ENCODE peak calls at places on chromosomes 6 and 20, in nine cellular contexts. One of them, this sample, is unnamed.

GRCh38 chr6:161273356-161273751 is 507 bp downstream of the AGPAT4 start:
- DNase-seq in endothelial cell of umbilical vein: peak
- DNase-seq in IMR-90: peak
- DNase-seq in erythroblast: peak
- DNase-seq in HepG2: no peak
- DNase-seq in spleen: no peak
- DNase-seq in heart left ventricle: no peak
- DNase-seq in GM12891: no peak
- DNase-seq in GM12892: no peak
- DNase-seq in this sample: no peak

GRCh38 chr20:51767018-51767866 is 948 bp downstream of the ATP9A start:
- DNase-seq in endothelial cell of umbilical vein: peak
- DNase-seq in IMR-90: no peak
- DNase-seq in erythroblast: peak
- DNase-seq in HepG2: peak
- DNase-seq in spleen: peak
- DNase-seq in heart left ventricle: peak
- DNase-seq in GM12891: peak
- DNase-seq in GM12892: no peak
- DNase-seq in this sample: peak

GRCh38 chr6:14068133-14068532 is 49.4 kb upstream of the CD83 start:
- DNase-seq in endothelial cell of umbilical vein: peak
- DNase-seq in IMR-90: peak
- DNase-seq in erythroblast: no peak
- DNase-seq in HepG2: no peak
- DNase-seq in spleen: no peak
- DNase-seq in heart left ventricle: no peak
- DNase-seq in GM12891: no peak
- DNase-seq in GM12892: no peak
- DNase-seq in this sample: no peak

GRCh38 chr20:15658295-15658694 is 915.0 kb downstream of the KIF16B start:
- DNase-seq in endothelial cell of umbilical vein: no peak
- DNase-seq in IMR-90: no peak
- DNase-seq in erythroblast: no peak
- DNase-seq in HepG2: no peak
- DNase-seq in spleen: no peak
- DNase-seq in heart left ventricle: no peak
- DNase-seq in GM12891: no peak
- DNase-seq in GM12892: no peak
- DNase-seq in this sample: no peak

GRCh38 chr6:24859608-24860007 is 60.9 kb upstream of the ARMH2 start:
- DNase-seq in endothelial cell of umbilical vein: no peak
- DNase-seq in IMR-90: no peak
- DNase-seq in erythroblast: no peak
- DNase-seq in HepG2: no peak
- DNase-seq in spleen: no peak
- DNase-seq in heart left ventricle: no peak
- DNase-seq in GM12891: no peak
- DNase-seq in GM12892: no peak
- DNase-seq in this sample: no peak

GRCh38 chr20:38109025-38109541 is 56.0 kb downstream of the TGM2 start:
- DNase-seq in endothelial cell of umbilical vein: no peak
- DNase-seq in IMR-90: peak
- DNase-seq in erythroblast: no peak
- DNase-seq in HepG2: no peak
- DNase-seq in spleen: no peak
- DNase-seq in heart left ventricle: peak
- DNase-seq in GM12891: no peak
- DNase-seq in GM12892: no peak
- DNase-seq in this sample: peak

GRCh38 chr6:127266892-127267741 is 453 bp downstream of the RNF146 start:
- DNase-seq in endothelial cell of umbilical vein: peak
- DNase-seq in IMR-90: peak
- DNase-seq in erythroblast: peak
- DNase-seq in HepG2: no peak
- DNase-seq in spleen: peak
- DNase-seq in heart left ventricle: peak
- DNase-seq in GM12891: peak
- DNase-seq in GM12892: peak
- DNase-seq in this sample: peak

GRCh38 chr6:138086573-138087196 is 20.5 kb downstream of the PERP start:
- DNase-seq in endothelial cell of umbilical vein: no peak
- DNase-seq in IMR-90: peak
- DNase-seq in erythroblast: no peak
- DNase-seq in HepG2: peak
- DNase-seq in spleen: no peak
- DNase-seq in heart left ventricle: no peak
- DNase-seq in GM12891: no peak
- DNase-seq in GM12892: no peak
- DNase-seq in this sample: no peak

GRCh38 chr6:152746172-152746553 is 4.4 kb upstream of the VIP start:
- DNase-seq in endothelial cell of umbilical vein: no peak
- DNase-seq in IMR-90: peak
- DNase-seq in erythroblast: no peak
- DNase-seq in HepG2: peak
- DNase-seq in spleen: no peak
- DNase-seq in heart left ventricle: no peak
- DNase-seq in GM12891: no peak
- DNase-seq in GM12892: no peak
- DNase-seq in this sample: no peak

GRCh38 chr6:41182069-41183034 is 18.6 kb downstream of the TREML2 start:
- DNase-seq in endothelial cell of umbilical vein: peak
- DNase-seq in IMR-90: peak
- DNase-seq in erythroblast: peak
- DNase-seq in HepG2: peak
- DNase-seq in spleen: no peak
- DNase-seq in heart left ventricle: no peak
- DNase-seq in GM12891: no peak
- DNase-seq in GM12892: no peak
- DNase-seq in this sample: peak

GRCh38 chr6:32868257-32868788 is 14.3 kb downstream of the PSMB9 start:
- DNase-seq in endothelial cell of umbilical vein: peak
- DNase-seq in IMR-90: peak
- DNase-seq in erythroblast: peak
- DNase-seq in HepG2: peak
- DNase-seq in spleen: peak
- DNase-seq in heart left ventricle: peak
- DNase-seq in GM12891: no peak
- DNase-seq in GM12892: no peak
- DNase-seq in this sample: peak

DNA sequence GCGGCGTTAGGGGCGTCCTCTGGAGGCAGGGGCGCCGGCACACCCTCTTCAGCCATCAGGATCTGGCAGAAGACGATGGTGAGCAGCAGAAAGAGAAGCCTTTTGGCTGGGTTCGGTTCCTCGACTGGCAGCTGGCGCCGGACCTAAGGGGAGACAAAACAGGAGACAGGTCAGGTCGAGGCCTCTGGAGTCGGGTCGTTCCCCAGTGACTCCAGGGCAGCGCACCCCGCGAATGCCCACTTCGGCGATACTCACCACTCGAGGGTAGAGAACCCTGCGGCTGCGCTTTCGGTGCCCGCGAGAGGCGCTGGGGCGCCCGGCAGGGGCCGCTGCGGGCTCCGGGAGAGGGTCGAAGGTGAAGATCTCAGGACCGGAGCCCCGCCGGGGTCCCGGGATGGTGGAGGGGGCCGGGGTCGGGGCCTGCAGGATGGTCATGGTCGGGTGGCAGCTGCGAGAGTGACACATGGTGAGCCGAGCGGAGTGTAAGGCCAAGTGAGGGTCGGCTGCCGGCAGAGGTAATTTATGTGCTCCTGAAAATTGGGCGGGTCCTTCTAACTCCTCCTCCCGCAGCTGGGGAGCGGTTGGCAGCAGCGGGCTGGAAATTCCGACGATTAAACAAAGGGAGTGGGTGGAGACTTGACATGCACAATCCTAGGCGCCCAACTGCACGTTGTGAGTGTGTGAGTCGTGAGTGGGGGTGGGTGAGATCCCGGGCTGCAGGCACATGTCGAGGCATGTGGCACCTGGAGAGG is at the start of gene IER3:
- DNase-seq in endothelial cell of umbilical vein: peak
- DNase-seq in IMR-90: peak
- DNase-seq in erythroblast: peak
- DNase-seq in HepG2: peak
- DNase-seq in spleen: peak
- DNase-seq in heart left ventricle: peak
- DNase-seq in GM12891: no peak
- DNase-seq in GM12892: peak
- DNase-seq in this sample: peak
- TF ChIP-seq POLR2A in endothelial cell of umbilical vein: peak
- TF ChIP-seq POLR2A in IMR-90: peak
- TF ChIP-seq POLR2A in erythroblast: peak
- TF ChIP-seq POLR2A in HepG2: no peak
- TF ChIP-seq POLR2A in spleen: no peak
- TF ChIP-seq POLR2A in heart left ventricle: peak
- TF ChIP-seq POLR2A in GM12891: peak
- TF ChIP-seq POLR2A in GM12892: peak
- TF ChIP-seq POLR2A in this sample: peak

DNA sequence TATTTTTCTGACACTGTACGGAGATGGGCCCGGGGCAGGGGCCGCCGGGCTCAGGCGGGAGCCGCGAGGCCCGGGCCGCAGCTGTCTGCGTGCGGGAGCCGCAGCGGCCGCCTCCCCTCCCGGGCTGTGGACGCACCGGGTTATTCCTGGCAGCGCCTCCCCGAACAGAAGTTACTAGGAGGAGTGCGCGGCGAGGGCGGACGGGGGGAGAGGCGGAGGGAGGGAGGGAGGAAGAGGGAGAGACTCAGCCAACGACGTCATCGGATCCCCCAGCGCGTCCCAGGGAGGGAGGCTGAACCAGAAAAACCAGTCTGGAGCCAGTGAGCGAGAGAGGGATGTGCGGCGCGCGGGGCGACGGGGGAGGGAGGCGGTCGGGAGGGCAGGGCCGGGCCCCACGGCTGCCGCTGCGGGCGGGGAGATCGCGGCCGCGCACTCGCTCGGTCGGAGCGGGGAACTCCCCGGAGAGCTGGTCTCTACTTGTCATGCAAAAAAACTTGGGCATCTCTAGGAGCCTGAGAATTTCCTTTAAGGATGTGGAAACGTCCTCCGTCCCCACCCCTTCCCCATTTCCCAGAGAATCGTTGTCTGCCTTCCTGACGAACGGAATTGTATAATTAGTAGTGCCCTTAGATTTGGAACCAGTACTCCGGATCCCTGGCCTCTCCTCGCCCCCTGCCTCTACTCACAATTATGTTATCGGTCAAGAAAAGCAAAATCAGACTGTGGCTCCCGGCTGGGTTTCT is 1.4 kb upstream of the HIVEP2 start:
- DNase-seq in endothelial cell of umbilical vein: peak
- DNase-seq in IMR-90: peak
- DNase-seq in erythroblast: peak
- DNase-seq in HepG2: peak
- DNase-seq in spleen: peak
- DNase-seq in heart left ventricle: peak
- DNase-seq in GM12891: peak
- DNase-seq in GM12892: peak
- DNase-seq in this sample: peak
- TF ChIP-seq POLR2A in endothelial cell of umbilical vein: no peak
- TF ChIP-seq POLR2A in IMR-90: peak
- TF ChIP-seq POLR2A in erythroblast: peak
- TF ChIP-seq POLR2A in HepG2: peak
- TF ChIP-seq POLR2A in spleen: peak
- TF ChIP-seq POLR2A in heart left ventricle: peak
- TF ChIP-seq POLR2A in GM12891: peak
- TF ChIP-seq POLR2A in GM12892: peak
- TF ChIP-seq POLR2A in this sample: peak

DNA sequence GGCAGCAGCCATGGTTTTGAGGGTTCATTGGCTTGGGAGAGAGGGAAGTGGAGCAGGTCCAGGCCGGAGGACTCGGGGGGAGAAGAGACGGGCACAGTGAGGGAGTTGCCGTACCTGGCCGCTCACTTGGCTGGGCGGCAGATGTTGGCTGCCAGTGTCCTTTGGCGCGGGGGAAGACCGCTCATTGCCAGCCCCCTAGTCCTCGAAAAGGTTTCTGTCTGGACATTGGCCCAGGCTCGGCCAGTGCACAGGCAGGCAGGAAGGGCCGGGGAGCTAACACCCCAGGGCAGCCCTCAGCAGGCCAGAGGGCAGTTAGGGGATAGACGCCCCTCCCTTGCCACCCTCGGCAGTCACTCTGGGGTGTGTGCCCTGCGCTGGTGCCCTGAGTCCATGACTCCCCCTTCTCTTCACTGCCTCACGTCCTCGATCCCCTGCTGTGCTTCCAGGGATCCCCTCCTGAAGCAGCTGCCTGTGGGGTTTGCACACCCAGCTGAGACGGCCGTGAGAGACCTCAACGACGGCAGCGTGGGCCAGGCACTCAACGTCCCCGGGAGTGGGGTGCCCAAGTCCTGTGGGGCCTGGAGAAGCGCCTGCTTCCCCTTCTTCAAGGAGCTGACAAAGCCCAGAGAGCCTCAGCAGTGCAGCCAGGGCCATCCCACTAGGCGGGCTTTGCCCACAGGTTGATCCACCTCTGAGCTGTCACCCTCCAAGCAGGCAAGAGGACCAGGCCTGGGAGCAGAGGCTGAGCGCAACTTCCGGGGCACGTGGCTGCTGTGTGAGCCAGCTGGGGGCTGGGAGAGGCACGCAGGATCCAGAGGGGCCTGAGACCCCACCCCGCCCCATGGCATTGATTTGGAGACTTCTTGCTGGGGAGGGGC is 20.4 kb downstream of the RBM38 start:
- DNase-seq in endothelial cell of umbilical vein: no peak
- DNase-seq in IMR-90: no peak
- DNase-seq in erythroblast: no peak
- DNase-seq in HepG2: no peak
- DNase-seq in spleen: peak
- DNase-seq in heart left ventricle: no peak
- DNase-seq in GM12891: no peak
- DNase-seq in GM12892: no peak
- DNase-seq in this sample: no peak
- TF ChIP-seq POLR2A in endothelial cell of umbilical vein: no peak
- TF ChIP-seq POLR2A in IMR-90: no peak
- TF ChIP-seq POLR2A in erythroblast: no peak
- TF ChIP-seq POLR2A in HepG2: no peak
- TF ChIP-seq POLR2A in spleen: no peak
- TF ChIP-seq POLR2A in heart left ventricle: no peak
- TF ChIP-seq POLR2A in GM12891: no peak
- TF ChIP-seq POLR2A in GM12892: no peak
- TF ChIP-seq POLR2A in this sample: no peak

DNA sequence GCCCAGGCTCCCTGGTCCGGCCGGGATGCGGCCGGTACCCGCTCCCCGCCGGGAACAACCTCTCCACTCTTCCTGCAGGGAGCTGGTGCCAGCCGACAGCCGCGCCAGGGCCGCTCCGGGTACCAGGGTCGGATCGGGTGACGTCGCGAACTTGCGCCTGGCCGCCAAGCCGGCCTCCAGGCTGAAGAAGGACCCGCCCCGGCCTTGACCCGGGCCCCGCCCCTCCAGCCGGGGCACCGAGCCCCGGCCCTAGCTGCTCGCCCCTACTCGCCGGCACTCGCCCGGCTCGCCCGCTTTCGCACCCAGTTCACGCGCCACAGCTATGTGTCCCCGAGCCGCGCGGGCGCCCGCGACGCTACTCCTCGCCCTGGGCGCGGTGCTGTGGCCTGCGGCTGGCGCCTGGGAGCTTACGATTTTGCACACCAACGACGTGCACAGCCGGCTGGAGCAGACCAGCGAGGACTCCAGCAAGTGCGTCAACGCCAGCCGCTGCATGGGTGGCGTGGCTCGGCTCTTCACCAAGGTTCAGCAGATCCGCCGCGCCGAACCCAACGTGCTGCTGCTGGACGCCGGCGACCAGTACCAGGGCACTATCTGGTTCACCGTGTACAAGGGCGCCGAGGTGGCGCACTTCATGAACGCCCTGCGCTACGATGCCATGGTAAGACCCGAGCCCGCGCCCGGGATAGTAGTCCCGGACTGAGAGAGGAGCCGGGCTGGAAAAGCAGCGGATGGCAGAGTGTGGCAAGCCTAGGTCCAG is at the start of gene NT5E:
- DNase-seq in endothelial cell of umbilical vein: peak
- DNase-seq in IMR-90: peak
- DNase-seq in erythroblast: peak
- DNase-seq in HepG2: peak
- DNase-seq in spleen: peak
- DNase-seq in heart left ventricle: peak
- DNase-seq in GM12891: peak
- DNase-seq in GM12892: peak
- DNase-seq in this sample: peak
- TF ChIP-seq POLR2A in endothelial cell of umbilical vein: peak
- TF ChIP-seq POLR2A in IMR-90: peak
- TF ChIP-seq POLR2A in erythroblast: no peak
- TF ChIP-seq POLR2A in HepG2: peak
- TF ChIP-seq POLR2A in spleen: no peak
- TF ChIP-seq POLR2A in heart left ventricle: no peak
- TF ChIP-seq POLR2A in GM12891: peak
- TF ChIP-seq POLR2A in GM12892: peak
- TF ChIP-seq POLR2A in this sample: peak